ENCODE peak calls at places on chromosomes 3 and 15, in four cellular contexts. T is ovary; C is CD4-positive, alpha-beta memory T cell; I is mammary epithelial cell. J is an unnamed sample.

GRCh38 chr15:73994419-73994883 is at the start of gene PML:
- DNase-seq in T (peak; percentile 95), C (peak; percentile 84), I (peak; percentile 94), J (peak; percentile 73)

GRCh38 chr3:17730318-17730967 is 12.0 kb downstream of the TBC1D5 start:
- DNase-seq in T (no peak), C (no peak), I (no peak), J (no peak)

GRCh38 chr3:8757551-8758518 is 11.6 kb downstream of the OXTR start:
- DNase-seq in T (no peak), C (no peak), I (peak; percentile 81), J (no peak)

GRCh38 chr3:141150931-141151330 is 80.7 kb upstream of the PXYLP1 start:
- DNase-seq in T (no peak), C (no peak), I (no peak), J (no peak)

GRCh38 chr3:72595376-72595775 is 252.9 kb downstream of the SHQ1 start:
- DNase-seq in T (no peak), C (no peak), I (no peak), J (no peak)

GRCh38 chr15:74173545-74174215 is at the start of gene ISLR:
- DNase-seq in T (peak; percentile 73), C (no peak), I (no peak), J (no peak)

GRCh38 chr3:43144811-43145490 is 39.1 kb upstream of the POMGNT2 start:
- DNase-seq in T (no peak), C (no peak), I (no peak), J (no peak)

GRCh38 chr3:15327941-15328340 is 4.4 kb downstream of the SH3BP5 start:
- DNase-seq in T (no peak), C (no peak), I (peak; percentile 16), J (no peak)

GRCh38 chr3:42376397-42376798 is 34.0 kb downstream of the LYZL4 start:
- DNase-seq in T (no peak), C (no peak), I (peak; percentile 95), J (no peak)

GRCh38 chr3:33919312-33919711 is 120.9 kb downstream of the PDCD6IP start:
- DNase-seq in T (no peak), C (no peak), I (no peak), J (no peak)

GRCh38 chr15:72231847-72232461 is 964 bp upstream of the PKM start:
- DNase-seq in T (no peak), C (peak; percentile 68), I (peak; percentile 76), J (peak; percentile 75)

GRCh38 chr3:12454076-12454807 is 30.0 kb upstream of the TSEN2 start:
- DNase-seq in T (no peak), C (no peak), I (peak; percentile 17), J (no peak)

GRCh38 chr3:66442254-66443249 is 58.3 kb downstream of the LRIG1 start:
- DNase-seq in T (peak; percentile 85), C (no peak), I (peak; percentile 41), J (no peak)

DNA sequence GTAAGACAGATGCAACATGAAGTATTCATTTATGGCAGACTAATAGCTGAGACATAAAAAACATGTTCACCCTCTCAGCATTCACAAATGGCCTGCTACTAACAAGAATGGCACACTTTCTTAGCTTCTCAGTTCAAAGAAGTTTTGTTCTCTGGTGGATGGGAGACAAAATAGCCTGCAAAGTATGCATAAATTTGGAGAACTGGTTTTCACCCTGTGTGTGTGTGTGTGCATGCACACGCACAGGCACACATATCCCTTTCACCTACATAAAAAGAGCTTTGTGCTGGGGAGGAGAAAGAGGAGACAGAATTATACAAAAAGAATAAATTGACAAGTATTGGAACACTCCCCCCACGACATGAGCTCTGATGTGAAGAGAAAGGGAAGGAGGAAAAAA is 26.6 kb upstream of the RYK start:
- DNase-seq in T (no peak), C (no peak), I (no peak), J (no peak)
- H3K4me3 ChIP-seq in T (no peak overlapping the region), C (no peak overlapping the region), I (no peak overlapping the region), J (no peak overlapping the region)

DNA sequence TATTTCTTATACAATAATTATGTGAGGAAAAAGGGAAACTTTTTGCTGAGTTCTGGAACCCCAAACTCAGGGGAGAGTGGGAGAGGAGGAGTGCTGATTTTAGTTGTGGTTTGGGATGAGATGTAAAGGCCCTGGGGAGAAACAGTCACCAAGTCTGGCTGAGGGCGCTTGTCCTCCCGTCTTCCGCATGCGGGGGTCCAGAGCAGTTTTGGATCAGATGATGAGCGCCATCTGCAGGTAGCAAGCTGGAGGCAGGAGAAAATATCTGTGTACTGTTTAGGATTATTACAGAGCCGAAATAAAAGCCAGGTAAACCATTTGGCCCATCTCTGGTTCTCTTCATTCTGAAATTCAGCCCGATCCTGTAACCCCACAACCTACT is 1.6 kb upstream of the PARP14 start:
- DNase-seq in T (peak; percentile 82), C (peak; percentile 79), I (peak; percentile 63), J (peak; percentile 76)
- H3K4me3 ChIP-seq in T (peak overlapping the region; percentile 71), C (peak overlapping the region; percentile 81), I (peak overlapping the region; percentile 83), J (peak overlapping the region; percentile 87)

GRCh38 chr3:4730734-4731133 is 237.6 kb downstream of the ITPR1 start:
- DNase-seq in T (no peak), C (no peak), I (no peak), J (no peak)
- H3K4me3 ChIP-seq in T (no peak overlapping the region), C (no peak overlapping the region), I (no peak overlapping the region), J (no peak overlapping the region)

GRCh38 chr3:4690277-4690676 is 197.1 kb downstream of the ITPR1 start:
- DNase-seq in T (no peak), C (no peak), I (no peak), J (no peak)
- H3K4me3 ChIP-seq in T (no peak overlapping the region), C (no peak overlapping the region), I (no peak overlapping the region), J (no peak overlapping the region)

J was measured in naive thymus-derived CD4-positive, alpha-beta T cell.